ENCODE peak calls at places on chromosomes 2 and 18, in nine cellular contexts. I is H9, O is WTC11, C is neural progenitor cell, Z is endodermal cell, J is BJ, H is OCI-LY7, X is endothelial cell, B is esophagus squamous epithelium. F is an unnamed sample.

GRCh38 chr2:262117-262516 is 1.7 kb downstream of the SH3YL1 start:
- DNase-seq in X (no peak), B (no peak), I (no peak), H (no peak), Z (no peak), J (no peak), C (no peak), O (no peak), F (no peak)

GRCh38 chr2:137255990-137256389 is 490.6 kb downstream of the THSD7B start:
- DNase-seq in I (no peak), Z (no peak), J (peak), B (no peak), H (no peak), C (no peak), X (no peak), O (no peak), F (no peak)

GRCh38 chr2:218252509-218253247 is 8.1 kb upstream of the GPBAR1 start:
- DNase-seq in I (no peak), Z (no peak), O (no peak), C (no peak), X (no peak), B (no peak), H (no peak), J (no peak), F (no peak)

GRCh38 chr2:100376836-100377235 is 40.6 kb downstream of the CHST10 start:
- DNase-seq in X (no peak), C (no peak), O (no peak), Z (no peak), J (no peak), B (no peak), I (no peak), H (no peak), F (no peak)

GRCh38 chr2:196356332-196356731 is 185.0 kb upstream of the STK17B start:
- DNase-seq in B (no peak), C (no peak), J (no peak), H (no peak), X (no peak), O (no peak), I (no peak), Z (no peak), F (no peak)

GRCh38 chr2:157107460-157107859 is 150.0 kb upstream of the GALNT5 start:
- DNase-seq in H (no peak), B (no peak), I (no peak), J (no peak), O (no peak), X (no peak), C (no peak), Z (no peak), F (no peak)

GRCh38 chr2:25226827-25227226 is 58.4 kb upstream of the POMC start:
- DNase-seq in J (no peak), H (no peak), Z (no peak), B (no peak), O (no peak), I (no peak), C (no peak), X (no peak), F (no peak)

GRCh38 chr2:47129191-47129711 is 25.9 kb downstream of the STPG4 start:
- DNase-seq in Z (peak), J (no peak), X (no peak), B (no peak), I (peak), C (peak), O (no peak), H (no peak), F (no peak)

GRCh38 chr2:73972846-73973245 is 11.9 kb upstream of the TET3 start:
- DNase-seq in Z (no peak), C (no peak), B (no peak), I (no peak), X (no peak), H (peak), J (no peak), O (no peak), F (no peak)

GRCh38 chr2:231924889-231925275 is 1.3 kb downstream of the NPPC start:
- DNase-seq in Z (no peak), J (no peak), B (no peak), I (no peak), O (no peak), H (no peak), C (no peak), X (no peak), F (no peak)

GRCh38 chr2:109305494-109306187 is 176.6 kb downstream of the SH3RF3 start:
- DNase-seq in J (no peak), I (no peak), X (no peak), O (no peak), H (no peak), B (no peak), C (peak), Z (no peak), F (no peak)

GRCh38 chr2:165018207-165018606 is 62.9 kb upstream of the SLC38A11 start:
- DNase-seq in H (peak), J (no peak), I (peak), B (no peak), X (no peak), C (peak), O (peak), Z (peak), F (no peak)

GRCh38 chr2:238289574-238289973 is 1.2 kb upstream of the PER2 start:
- DNase-seq in J (no peak), B (no peak), O (peak), Z (no peak), H (peak), I (no peak), X (no peak), C (peak), F (no peak)

GRCh38 chr2:39377226-39377939 is 59.7 kb downstream of the MAP4K3 start:
- DNase-seq in I (no peak), H (peak), C (no peak), B (no peak), J (no peak), O (no peak), X (no peak), Z (no peak), F (no peak)

GRCh38 chr18:58908006-58908405 is 43.3 kb downstream of the ZNF532 start:
- DNase-seq in H (no peak), X (no peak), C (no peak), J (no peak), Z (no peak), O (no peak), I (no peak), B (no peak), F (no peak)

GRCh38 chr2:88261725-88262124 is 91.6 kb downstream of the THNSL2 start:
- DNase-seq in O (no peak), J (no peak), I (no peak), X (no peak), H (no peak), Z (no peak), C (no peak), B (no peak), F (no peak)

GRCh38 chr2:122528061-122528460 is 772.6 kb downstream of the TSN start:
- DNase-seq in H (no peak), J (no peak), Z (no peak), O (no peak), C (no peak), X (no peak), I (no peak), B (no peak), F (no peak)

GRCh38 chr2:6027066-6027465 is 334.9 kb downstream of the SOX11 start:
- DNase-seq in I (no peak), H (no peak), X (no peak), B (no peak), O (no peak), J (no peak), C (peak), Z (no peak), F (no peak)

GRCh38 chr2:171723724-171724683 is 36.7 kb downstream of the DYNC1I2 start:
- DNase-seq in I (peak), B (no peak), Z (peak), J (no peak), O (peak), C (peak), H (no peak), X (no peak), F (peak)

GRCh38 chr18:54004828-54005227 is 219.6 kb downstream of the MBD2 start:
- DNase-seq in I (peak), J (no peak), B (no peak), H (no peak), X (no peak), C (no peak), O (peak), Z (peak), F (no peak)

GRCh38 chr2:127164761-127165538 is 55.1 kb downstream of the CYP27C1 start:
- DNase-seq in H (peak), C (no peak), O (no peak), Z (no peak), I (no peak), J (no peak), X (no peak), B (no peak), F (no peak)

GRCh38 chr2:72001937-72002690 is 145.5 kb downstream of the CYP26B1 start:
- DNase-seq in I (no peak), O (no peak), C (no peak), H (no peak), Z (peak), B (no peak), J (no peak), X (no peak), F (no peak)

GRCh38 chr2:19403785-19404184 is 45.4 kb upstream of the OSR1 start:
- DNase-seq in C (no peak), X (no peak), Z (no peak), H (no peak), O (no peak), J (no peak), B (no peak), I (no peak), F (no peak)

GRCh38 chr2:236689393-236689700 is 119.7 kb downstream of the ACKR3 start:
- DNase-seq in I (no peak), H (no peak), B (no peak), O (no peak), J (no peak), C (no peak), X (no peak), Z (no peak), F (no peak)

GRCh38 chr2:219284501-219285347 is 5.6 kb downstream of the DNAJB2 start:
- DNase-seq in B (no peak), X (no peak), C (no peak), I (no peak), O (no peak), Z (no peak), J (no peak), H (no peak), F (no peak)

GRCh38 chr2:74584088-74584645 is 29.6 kb downstream of the DOK1 start:
- DNase-seq in H (no peak), X (no peak), C (no peak), J (no peak), B (no peak), O (no peak), Z (no peak), I (no peak), F (no peak)

GRCh38 chr2:109372614-109373013 is 241.2 kb downstream of the SEPTIN10 start:
- DNase-seq in B (no peak), O (no peak), X (no peak), C (no peak), I (no peak), H (no peak), Z (no peak), J (no peak), F (no peak)

GRCh38 chr18:29181151-29181901 is 1004.4 kb upstream of the CDH2 start:
- DNase-seq in X (no peak), H (no peak), Z (no peak), C (no peak), B (no peak), I (no peak), O (no peak), J (peak), F (no peak)

GRCh38 chr2:20122864-20123263 is 71.4 kb upstream of the LAPTM4A start:
- DNase-seq in I (no peak), X (no peak), C (no peak), O (no peak), B (no peak), H (no peak), Z (no peak), J (no peak), F (no peak)

GRCh38 chr2:85130407-85130806 is 2.8 kb upstream of the TCF7L1 start:
- DNase-seq in I (no peak), X (no peak), B (no peak), O (no peak), J (no peak), H (no peak), C (no peak), Z (no peak), F (no peak)

GRCh38 chr2:172554352-172555271 is 1.3 kb upstream of the PDK1 start:
- DNase-seq in J (no peak), C (no peak), O (no peak), B (no peak), X (peak), I (no peak), H (peak), Z (peak), F (no peak)

GRCh38 chr18:47321815-47322214 is 70.4 kb upstream of the SKOR2 start:
- DNase-seq in Z (no peak), I (no peak), B (no peak), O (no peak), C (no peak), H (no peak), X (no peak), J (no peak), F (no peak)

GRCh38 chr2:182031956-182032355 is 46.3 kb downstream of the PPP1R1C start:
- DNase-seq in B (no peak), I (no peak), Z (no peak), H (no peak), X (no peak), J (no peak), C (no peak), O (no peak), F (no peak)

GRCh38 chr2:231387904-231388724 is 7.4 kb upstream of the B3GNT7 start:
- DNase-seq in Z (peak), J (no peak), I (no peak), O (peak), X (no peak), H (no peak), B (no peak), C (no peak), F (no peak)

GRCh38 chr2:100733344-100734187 is 86.4 kb upstream of the NPAS2 start:
- DNase-seq in C (peak), I (peak), H (no peak), Z (peak), B (no peak), O (peak), X (no peak), J (no peak), F (peak)

GRCh38 chr2:7619203-7619602 is 702.0 kb downstream of the RNF144A start:
- DNase-seq in I (no peak), X (no peak), B (no peak), Z (no peak), H (no peak), J (no peak), O (no peak), C (no peak), F (no peak)

GRCh38 chr2:27891063-27891819 is 712 bp downstream of the BABAM2 start:
- DNase-seq in O (peak), I (no peak), H (peak), C (peak), X (peak), Z (no peak), J (no peak), B (peak), F (peak)

GRCh38 chr2:42736598-42737322 is 27.2 kb downstream of the OXER1 start:
- DNase-seq in C (no peak), I (no peak), Z (no peak), J (no peak), O (no peak), B (no peak), X (no peak), H (no peak), F (no peak)

GRCh38 chr2:151162185-151162584 is 99.5 kb downstream of the RBM43 start:
- DNase-seq in B (no peak), I (no peak), Z (no peak), O (no peak), C (no peak), X (no peak), H (no peak), J (no peak), F (no peak)

DNA sequence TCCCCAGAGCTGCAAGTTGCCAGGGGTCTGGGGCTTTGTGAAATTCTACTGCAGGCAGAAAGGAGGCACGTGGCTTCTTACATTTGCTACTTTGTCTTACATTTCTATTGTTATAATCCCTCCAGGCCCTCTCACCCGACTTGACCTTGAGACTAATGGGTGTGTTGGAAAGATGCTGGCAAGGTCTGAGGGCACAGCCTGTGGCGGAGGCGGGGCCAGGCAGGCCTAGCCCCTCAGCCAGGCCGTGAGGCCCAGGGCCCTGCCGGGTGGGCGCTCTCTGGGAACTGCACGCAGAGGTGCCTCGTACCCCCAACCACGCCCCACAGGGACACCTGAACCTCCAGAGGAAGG is 85.7 kb upstream of the NDUFV2 start:
- DNase-seq in Z (no peak), O (no peak), B (no peak), C (no peak), H (no peak), J (no peak), I (peak), X (no peak), F (no peak)
- TF ChIP-seq CTCF in Z (no peak), O (no peak), B (no peak), C (no peak), H (no peak), J (no peak), I (no peak), X (no peak), F (no peak)

GRCh38 chr18:39795350-39795749 is 2159.7 kb upstream of the PIK3C3 start:
- DNase-seq in H (no peak), B (no peak), X (no peak), C (no peak), J (no peak), O (peak), Z (peak), I (no peak), F (no peak)
- TF ChIP-seq CTCF in H (no peak), B (no peak), X (no peak), C (peak), J (no peak), O (no peak), Z (peak), I (peak), F (no peak)

GRCh38 chr18:50659091-50660003 is 99.5 kb downstream of the MAPK4 start:
- DNase-seq in X (no peak), O (no peak), H (no peak), B (no peak), J (no peak), I (no peak), C (no peak), Z (peak), F (no peak)
- TF ChIP-seq CTCF in X (no peak), O (no peak), H (no peak), B (no peak), J (no peak), I (no peak), C (no peak), Z (no peak), F (no peak)

GRCh38 chr2:10909050-10909995 is 2.4 kb upstream of the KCNF1 start:
- DNase-seq in O (peak), Z (peak), H (peak), B (no peak), I (peak), C (peak), J (no peak), X (peak), F (peak)
- TF ChIP-seq CTCF in O (peak), Z (peak), H (peak), B (no peak), I (peak), C (peak), J (peak), X (peak), F (peak)

GRCh38 chr2:96265349-96265839 is 403 bp downstream of the TMEM127 start:
- DNase-seq in H (peak), X (no peak), I (no peak), O (peak), B (no peak), Z (peak), J (no peak), C (peak), F (peak)

GRCh38 chr2:96267159-96267971 is 1.3 kb downstream of the CIAO1 start:
- DNase-seq in H (peak), O (peak), X (peak), J (no peak), B (no peak), Z (peak), C (peak), I (peak), F (peak)

GRCh38 chr2:96264086-96264485 is 1.7 kb downstream of the TMEM127 start:
- DNase-seq in C (no peak), Z (no peak), H (no peak), B (no peak), O (no peak), I (no peak), X (no peak), J (no peak), F (no peak)

GRCh38 chr2:96264656-96265348 is 995 bp downstream of the TMEM127 start:
- DNase-seq in I (no peak), C (peak), X (peak), Z (peak), J (no peak), H (peak), B (no peak), O (no peak), F (peak)

DNA sequence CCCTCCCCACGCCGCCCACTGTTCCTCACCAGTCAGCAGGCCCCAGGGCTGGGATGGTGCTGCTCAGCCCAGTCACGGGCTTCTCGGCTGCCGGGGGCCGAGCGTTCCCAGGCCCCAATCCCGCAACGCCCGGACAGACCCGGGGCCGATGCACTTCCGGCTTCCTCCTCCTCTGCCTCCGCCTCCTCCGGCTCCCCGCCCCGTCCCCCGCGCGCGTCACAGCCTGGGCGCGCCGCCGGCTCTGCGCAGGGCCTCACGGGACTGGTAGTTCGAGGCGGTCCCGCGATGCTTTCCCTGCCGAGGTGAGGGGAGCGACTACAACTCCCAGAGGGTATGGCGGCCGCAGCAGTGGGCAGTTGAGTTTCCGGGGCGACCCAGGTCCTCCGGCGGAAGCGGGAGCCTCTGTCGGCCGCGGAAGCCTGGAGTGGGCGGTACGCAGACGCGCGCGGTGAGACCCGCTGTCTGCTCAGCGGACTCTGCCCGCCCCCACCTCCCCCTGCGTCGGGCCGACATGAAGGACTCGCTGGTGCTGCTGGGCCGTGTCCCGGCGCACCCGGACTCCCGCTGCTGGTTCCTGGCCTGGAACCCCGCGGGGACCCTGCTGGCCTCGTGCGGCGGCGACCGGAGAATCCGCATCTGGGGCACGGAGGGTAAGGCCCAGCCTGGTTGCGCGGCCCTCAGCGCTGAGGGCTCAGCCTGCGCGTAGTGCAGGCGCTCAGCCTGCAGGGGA is at the start of the genes CIAO1 and TMEM127:
- DNase-seq in I (peak), C (peak), O (peak), B (peak), J (peak), Z (peak), X (peak), H (peak), F (peak)
- TF ChIP-seq CTCF in I (peak), C (peak), O (no peak), B (peak), J (peak), Z (peak), X (no peak), H (no peak), F (peak)